ENCODE peak calls at places on chromosomes 16 and 17, in nine cellular contexts. W is sigmoid colon, B is GM23338, Y is stomach, C is breast epithelium, F is vagina, R is K562, X is HCT116, Z is GM12878. S is an unnamed sample.

GRCh38 chr17:82750241-82750905 is 1.5 kb upstream of the TBCD start:
- DNase-seq in W (no peak), B (peak; percentile 78), Y (no peak), C (no peak), F (no peak), R (no peak), X (no peak), Z (no peak), S (no peak)

GRCh38 chr16:89357055-89357454 is 133.3 kb downstream of the ANKRD11 start:
- DNase-seq in W (no peak), B (peak; percentile 65), Y (no peak), C (no peak), F (no peak), R (peak; percentile 71), X (no peak), Z (no peak), S (no peak)

GRCh38 chr16:68995011-68995504 is 110.4 kb upstream of the HAS3 start:
- DNase-seq in W (no peak), B (peak; percentile 85), Y (no peak), C (peak; percentile 57), F (no peak), R (peak; percentile 39), X (peak; percentile 80), Z (no peak), S (no peak)

GRCh38 chr17:48439473-48439872 is 9.5 kb upstream of the SKAP1 start:
- DNase-seq in W (no peak), B (no peak), Y (no peak), C (no peak), F (no peak), R (peak; percentile 60), X (no peak), Z (no peak), S (no peak)

GRCh38 chr16:66880288-66881013 is at the start of gene PDP2:
- DNase-seq in W (peak; percentile 98), B (peak; percentile 99), Y (peak; percentile 96), C (peak; percentile 96), F (no peak), R (peak; percentile 98), X (peak; percentile 92), Z (peak; percentile 80), S (peak; percentile 82)

GRCh38 chr16:89744813-89745212 is 23.5 kb downstream of the ZNF276 start:
- DNase-seq in W (no peak), B (no peak), Y (no peak), C (no peak), F (no peak), R (no peak), X (no peak), Z (no peak), S (no peak)

GRCh38 chr17:45311762-45312476 is 4.9 kb downstream of the MAP3K14 start:
- DNase-seq in W (peak; percentile 86), B (no peak), Y (peak; percentile 82), C (peak; percentile 68), F (no peak), R (peak; percentile 43), X (peak; percentile 82), Z (no peak), S (peak; percentile 58)

GRCh38 chr17:14942511-14943185 is 322.5 kb downstream of the PMP22 start:
- DNase-seq in W (no peak), B (no peak), Y (no peak), C (no peak), F (no peak), R (no peak), X (peak; percentile 2), Z (no peak), S (no peak)

GRCh38 chr17:979539-980405 is at the start of gene NXN:
- DNase-seq in W (peak; percentile 94), B (peak; percentile 78), Y (peak; percentile 91), C (peak; percentile 75), F (no peak), R (peak; percentile 61), X (no peak), Z (no peak), S (peak; percentile 88)

GRCh38 chr16:86517652-86518258 is 7.4 kb downstream of the FOXF1 start:
- DNase-seq in W (peak; percentile 96), B (peak; percentile 80), Y (peak; percentile 46), C (no peak), F (no peak), R (peak; percentile 62), X (peak; percentile 51), Z (no peak), S (no peak)

DNA sequence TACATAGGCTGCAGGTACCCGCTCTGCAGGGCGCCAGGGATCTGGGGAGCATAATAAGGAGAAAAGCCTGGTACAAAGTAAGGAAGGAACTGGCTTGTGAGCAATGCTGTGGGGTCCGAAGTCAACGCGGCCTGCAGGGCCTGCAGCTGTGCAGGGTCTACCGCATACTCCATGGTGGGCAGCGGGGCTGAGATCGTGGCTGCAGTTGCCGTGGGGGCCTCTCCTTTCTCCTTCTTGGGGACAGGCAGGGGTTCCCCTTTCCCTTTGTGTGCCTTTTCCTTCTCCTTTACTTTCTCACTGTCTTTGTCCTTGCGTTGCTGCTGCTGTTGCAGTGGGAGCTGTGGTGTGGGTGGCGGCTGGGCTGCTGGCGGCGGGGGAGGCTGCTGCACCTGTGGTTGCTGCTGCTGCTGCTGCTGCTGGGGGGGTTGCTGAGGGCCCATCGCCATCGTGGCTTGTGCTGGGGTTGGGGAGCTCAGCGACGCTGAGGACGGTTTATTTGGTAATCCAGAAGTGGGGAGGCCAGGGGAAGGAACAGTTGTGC is 259.6 kb downstream of the ZFHX3 start:
- DNase-seq in W (no peak), B (no peak), Y (no peak), C (no peak), F (no peak), R (no peak), X (no peak), Z (no peak), S (no peak)
- TF ChIP-seq POLR2AphosphoS5 in W (no peak), B (no peak), Y (no peak), C (no peak), F (no peak), R (no peak), X (no peak), Z (no peak), S (no peak)

DNA sequence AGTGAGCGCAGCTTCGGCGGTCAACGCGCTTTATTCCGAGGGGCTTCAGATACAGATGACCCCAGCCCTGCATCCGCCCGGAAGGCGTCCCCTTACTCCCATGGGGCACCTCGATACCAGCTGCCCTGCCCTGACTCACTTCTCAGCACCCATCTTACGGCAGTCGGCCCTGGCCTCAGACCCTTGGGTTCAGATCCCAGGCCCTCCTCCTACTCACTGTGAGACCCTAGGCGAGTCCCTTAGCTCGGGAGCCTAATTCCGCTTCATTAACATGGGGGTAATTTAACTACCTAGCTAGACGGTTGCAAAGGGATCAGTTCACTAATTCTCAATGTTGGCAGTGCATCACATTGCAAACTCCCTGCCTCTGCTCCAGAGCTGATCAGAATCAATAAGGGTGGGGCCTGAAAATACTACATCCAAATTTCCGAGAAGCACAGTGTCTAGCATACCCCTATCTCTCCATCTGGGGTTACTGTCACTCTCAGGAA is 281 bp upstream of the FLOT2 start:
- DNase-seq in W (peak; percentile 79), B (no peak), Y (no peak), C (no peak), F (no peak), R (no peak), X (no peak), Z (no peak), S (no peak)
- TF ChIP-seq POLR2AphosphoS5 in W (no peak), B (peak; percentile 27), Y (no peak), C (no peak), F (no peak), R (no peak), X (no peak), Z (no peak), S (no peak)

DNA sequence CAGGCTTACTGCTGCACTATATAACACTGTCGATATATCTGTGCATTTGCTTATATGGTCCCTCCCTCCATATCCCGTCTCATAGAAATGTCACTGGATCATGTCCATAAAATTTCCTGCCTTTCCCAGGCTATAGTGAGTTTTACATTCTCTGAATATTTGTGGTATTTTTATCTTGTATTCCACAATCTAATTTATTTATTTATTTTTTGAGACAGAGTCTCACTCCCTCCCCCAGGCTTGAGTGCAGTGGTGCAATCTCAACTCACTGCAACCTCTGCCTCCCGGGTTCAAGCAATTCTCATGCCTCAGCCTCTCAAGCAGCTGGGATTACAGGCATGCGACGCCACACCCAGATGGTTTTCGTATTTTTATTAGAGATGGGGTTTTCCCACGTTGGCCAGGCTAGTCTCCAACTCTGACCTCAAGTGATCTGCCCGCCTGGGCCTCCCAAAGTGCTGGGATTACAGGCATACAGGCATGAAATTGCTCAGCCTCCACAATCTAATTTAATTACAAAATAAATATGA is 12.9 kb downstream of the TRIM37 start:
- DNase-seq in W (peak; percentile 63), B (no peak), Y (no peak), C (no peak), F (no peak), R (no peak), X (no peak), Z (no peak), S (no peak)
- TF ChIP-seq POLR2AphosphoS5 in W (no peak), B (no peak), Y (no peak), C (no peak), F (no peak), R (no peak), X (no peak), Z (no peak), S (no peak)

GRCh38 chr17:8143581-8144400 is 8.4 kb downstream of the PER1 start:
- DNase-seq in W (no peak), B (no peak), Y (no peak), C (peak; percentile 54), F (no peak), R (no peak), X (no peak), Z (no peak), S (no peak)

GRCh38 chr17:8142887-8143580 is 9.2 kb downstream of the PER1 start:
- DNase-seq in W (peak; percentile 66), B (no peak), Y (no peak), C (no peak), F (no peak), R (no peak), X (no peak), Z (no peak), S (no peak)

GRCh38 chr17:8141046-8141445 is 11.2 kb downstream of the PER1 start:
- DNase-seq in W (peak; percentile 75), B (no peak), Y (no peak), C (peak; percentile 44), F (no peak), R (no peak), X (no peak), Z (no peak), S (no peak)

GRCh38 chr17:8141741-8142140 is 10.5 kb downstream of the PER1 start:
- DNase-seq in W (peak; percentile 71), B (no peak), Y (no peak), C (no peak), F (no peak), R (no peak), X (no peak), Z (no peak), S (no peak)

DNA sequence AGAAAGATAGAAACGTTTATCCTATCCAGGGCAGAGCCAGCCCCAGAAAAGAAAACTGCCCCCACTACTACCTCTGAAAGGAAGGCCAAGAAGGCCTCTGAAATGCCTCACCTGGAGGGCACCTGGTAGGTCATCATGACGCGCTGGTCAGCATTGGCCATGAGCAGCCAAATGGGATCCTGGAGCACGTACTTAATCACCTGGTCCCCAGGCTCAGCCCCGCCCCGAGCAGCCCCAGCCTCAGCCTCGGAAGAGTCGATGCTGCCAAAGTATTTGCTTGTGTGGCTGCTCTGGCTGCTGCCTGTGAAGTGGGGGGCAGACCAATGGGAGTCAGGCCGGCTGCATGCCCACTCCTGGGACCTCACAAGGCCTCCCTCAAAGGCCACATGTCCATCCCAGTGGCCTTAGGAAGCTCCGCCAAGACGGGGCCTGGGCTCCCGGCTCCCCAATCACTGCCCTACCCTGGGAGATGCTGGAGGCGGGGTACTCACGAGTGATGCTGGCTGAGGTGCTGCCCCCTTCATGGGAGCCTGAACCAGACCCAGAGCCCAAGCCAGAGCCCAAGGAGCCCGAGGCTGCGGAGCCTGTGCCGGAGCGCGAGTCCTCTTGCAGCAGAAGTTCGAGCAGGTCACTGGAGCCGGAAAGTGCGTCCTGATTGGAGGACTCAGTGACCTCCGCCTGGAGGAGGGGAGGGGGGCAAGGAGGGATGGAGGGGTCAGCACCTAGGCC is 9.9 kb downstream of the PER1 start:
- DNase-seq in W (peak; percentile 75), B (no peak), Y (no peak), C (no peak), F (no peak), R (no peak), X (no peak), Z (no peak), S (no peak)
- TF ChIP-seq POLR2AphosphoS5 in W (peak; percentile 28), B (no peak), Y (no peak), C (no peak), F (no peak), R (no peak), X (no peak), Z (peak; percentile 50), S (no peak)